ENCODE peak calls at places on chromosome 4, in eight cellular contexts. H is breast epithelium; K is WERI-Rb-1; N is progenitor cell of endocrine pancreas; W is mesothelial cell of epicardium; Y is CD4-positive, alpha-beta T cell; C is mucosa of descending colon; R is choroid plexus epithelial cell. F is an unnamed sample.
A peak's percentile ranks its signal among the peaks of the same experiment; 100 is the strongest.

GRCh38 chr4:17786567-17786966 is 5.1 kb upstream of the FAM184B start:
- DNase-seq in H (no peak), K (no peak), N (no peak), W (no peak), Y (no peak), C (no peak), R (no peak), F (no peak)

GRCh38 chr4:84491420-84491819 is 7.7 kb downstream of the NKX6-1 start:
- DNase-seq in H (no peak), K (no peak), N (no peak), W (no peak), Y (no peak), C (no peak), R (no peak), F (no peak)

GRCh38 chr4:183554878-183555585 is 50.2 kb downstream of the ING2 start:
- DNase-seq in H (no peak), K (no peak), N (no peak), W (no peak), Y (no peak), C (no peak), R (no peak), F (no peak)

GRCh38 chr4:98260047-98260578 is 1.1 kb upstream of the RAP1GDS1 start:
- DNase-seq in H (peak; percentile 28), K (no peak), N (peak; percentile 56), W (peak; percentile 17), Y (no peak), C (peak; percentile 76), R (peak; percentile 42), F (peak; percentile 63)

GRCh38 chr4:73067971-73068394 is 1.5 kb downstream of the COX18 start:
- DNase-seq in H (no peak), K (no peak), N (no peak), W (no peak), Y (no peak), C (no peak), R (peak; percentile 18), F (no peak)

GRCh38 chr4:155079866-155080265 is 128.6 kb upstream of the NPY2R start:
- DNase-seq in H (no peak), K (no peak), N (no peak), W (no peak), Y (no peak), C (no peak), R (peak; percentile 3), F (no peak)

GRCh38 chr4:123465416-123465815 is 68.8 kb downstream of the SPRY1 start:
- DNase-seq in H (no peak), K (no peak), N (no peak), W (no peak), Y (no peak), C (no peak), R (no peak), F (no peak)

GRCh38 chr4:83285022-83285387 is 407 bp upstream of the COQ2 start:
- DNase-seq in H (no peak), K (no peak), N (no peak), W (no peak), Y (no peak), C (no peak), R (peak; percentile 74), F (no peak)

GRCh38 chr4:141058739-141059507 is 74.3 kb downstream of the RNF150 start:
- DNase-seq in H (no peak), K (no peak), N (no peak), W (no peak), Y (no peak), C (no peak), R (peak; percentile 76), F (no peak)

GRCh38 chr4:36053931-36054330 is 190.4 kb downstream of the ARAP2 start:
- DNase-seq in H (no peak), K (no peak), N (no peak), W (no peak), Y (no peak), C (no peak), R (peak; percentile 46), F (no peak)

GRCh38 chr4:126986828-126987227 is 645.9 kb upstream of the INTU start:
- DNase-seq in H (no peak), K (no peak), N (no peak), W (no peak), Y (no peak), C (no peak), R (peak; percentile 62), F (no peak)

GRCh38 chr4:153467154-153467896 is 1.2 kb downstream of the TMEM131L start:
- DNase-seq in H (peak; percentile 51), K (peak; percentile 34), N (peak; percentile 52), W (no peak), Y (peak; percentile 39), C (peak; percentile 94), R (no peak), F (peak; percentile 49)

GRCh38 chr4:118729287-118730286 is 44.4 kb downstream of the METTL14 start:
- DNase-seq in H (no peak), K (no peak), N (no peak), W (no peak), Y (no peak), C (no peak), R (peak; percentile 95), F (no peak)

GRCh38 chr4:83582289-83582756 is 46.4 kb downstream of the GPAT3 start:
- DNase-seq in H (peak; percentile 19), K (peak; percentile 16), N (no peak), W (no peak), Y (no peak), C (no peak), R (no peak), F (no peak)

GRCh38 chr4:6548201-6548881 is 26.6 kb upstream of the MAN2B2 start:
- DNase-seq in H (no peak), K (peak; percentile 80), N (no peak), W (no peak), Y (no peak), C (no peak), R (peak; percentile 72), F (peak; percentile 61)
- TF ChIP-seq CTCF in H (no peak), K (peak; percentile 91), N (peak; percentile 45), W (no peak), Y (no peak), C (no peak), R (peak; percentile 67), F (peak; percentile 45)

GRCh38 chr4:125316391-125316780 is 1.6 kb downstream of the FAT4 start:
- DNase-seq in H (no peak), K (peak; percentile 48), N (peak; percentile 9), W (no peak), Y (no peak), C (peak; percentile 56), R (peak; percentile 49), F (peak; percentile 32)

GRCh38 chr4:125316781-125317525 is 2.2 kb downstream of the FAT4 start:
- DNase-seq in H (no peak), K (peak; percentile 73), N (peak; percentile 14), W (no peak), Y (no peak), C (peak; percentile 51), R (peak; percentile 43), F (peak; percentile 49)

GRCh38 chr4:125319311-125319710 is 4.6 kb downstream of the FAT4 start:
- DNase-seq in H (no peak), K (no peak), N (no peak), W (no peak), Y (no peak), C (no peak), R (peak; percentile 29), F (no peak)

GRCh38 chr4:125315571-125316390 is 1.0 kb downstream of the FAT4 start:
- DNase-seq in H (no peak), K (peak; percentile 60), N (peak; percentile 45), W (peak; percentile 44), Y (no peak), C (no peak), R (peak; percentile 68), F (peak; percentile 71)

GRCh38 chr4:125317526-125317880 is 2.7 kb downstream of the FAT4 start:
- DNase-seq in H (no peak), K (peak; percentile 87), N (peak; percentile 12), W (no peak), Y (no peak), C (peak; percentile 44), R (peak; percentile 62), F (peak; percentile 64)
- TF ChIP-seq CTCF in H (no peak), K (peak; percentile 89), N (peak; percentile 63), W (peak; percentile 68), Y (no peak), C (no peak), R (peak; percentile 75), F (peak; percentile 59)

GRCh38 chr4:100311181-100311580 is 120.9 kb upstream of the DDIT4L start:
- DNase-seq in H (no peak), K (peak; percentile 26), N (no peak), W (no peak), Y (no peak), C (no peak), R (peak; percentile 69), F (no peak)
- TF ChIP-seq CTCF in H (no peak), K (peak; percentile 43), N (no peak), W (no peak), Y (no peak), C (no peak), R (peak; percentile 72), F (no peak)

GRCh38 chr4:48015216-48015615 is 1.3 kb downstream of the CNGA1 start:
- DNase-seq in H (no peak), K (no peak), N (no peak), W (no peak), Y (no peak), C (no peak), R (no peak), F (no peak)

GRCh38 chr4:48017108-48017527 is 546 bp downstream of the NIPAL1 start:
- DNase-seq in H (peak; percentile 37), K (peak; percentile 45), N (peak; percentile 69), W (peak; percentile 58), Y (peak; percentile 15), C (peak; percentile 68), R (peak; percentile 51), F (peak; percentile 68)

GRCh38 chr4:48015678-48016077 is 803 bp downstream of the CNGA1 start:
- DNase-seq in H (no peak), K (no peak), N (no peak), W (no peak), Y (no peak), C (no peak), R (no peak), F (no peak)

GRCh38 chr4:48018112-48018511 is 1.5 kb downstream of the NIPAL1 start:
- DNase-seq in H (no peak), K (no peak), N (no peak), W (no peak), Y (no peak), C (no peak), R (no peak), F (no peak)

DNA sequence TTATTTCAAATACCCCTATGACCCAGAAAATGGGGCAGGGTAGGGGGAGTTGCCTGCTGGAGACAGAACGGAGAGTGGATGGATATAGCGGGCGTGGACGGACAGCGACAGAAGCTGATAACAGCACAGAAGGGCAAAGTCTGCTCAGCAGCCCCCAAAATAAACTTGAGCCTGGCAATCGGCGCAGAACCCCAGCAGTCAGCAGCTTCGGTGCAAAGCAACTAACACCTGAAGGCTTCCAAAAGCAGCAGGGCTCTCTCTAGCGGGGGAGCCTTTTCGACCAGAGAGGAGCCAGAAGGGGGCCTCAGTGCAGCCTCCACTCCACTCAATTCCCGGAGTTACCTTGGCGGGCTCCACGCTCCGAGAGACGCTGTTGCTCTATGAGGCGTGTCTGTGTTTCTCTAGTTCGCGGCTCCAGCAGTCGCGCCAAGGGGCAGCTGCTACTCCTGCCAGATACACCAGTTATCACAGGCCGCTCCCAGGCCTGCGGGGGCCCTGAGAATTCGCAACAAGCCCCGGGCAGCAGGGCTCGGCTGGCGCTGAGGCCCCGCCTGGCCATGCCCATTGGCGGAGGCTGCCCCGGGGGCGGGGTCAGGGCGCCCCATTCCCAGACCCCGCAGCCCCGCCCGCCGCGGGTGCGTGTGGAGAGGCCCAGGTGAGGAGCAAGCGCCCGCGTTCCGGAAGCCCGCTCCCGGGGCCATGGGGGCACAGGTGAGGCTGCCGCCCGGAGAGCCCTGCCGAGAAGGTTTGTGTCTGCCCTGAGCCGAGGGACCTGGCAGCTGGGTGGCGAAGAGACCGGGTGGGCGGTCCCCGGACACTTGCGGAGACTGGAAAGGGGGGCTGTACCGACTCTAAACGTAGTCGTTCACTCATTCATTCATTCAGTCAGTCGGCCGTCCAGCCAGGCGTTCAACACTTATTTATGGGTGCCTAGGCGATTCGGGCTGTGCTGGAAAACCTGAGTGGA is at the start of the genes CNGA1 and NIPAL1:
- DNase-seq in H (peak; percentile 75), K (peak; percentile 84), N (peak; percentile 89), W (peak; percentile 65), Y (peak; percentile 71), C (peak; percentile 92), R (peak; percentile 58), F (peak; percentile 87)
- TF ChIP-seq CTCF in H (no peak), K (peak; percentile 70), N (peak; percentile 55), W (no peak), Y (peak; percentile 40), C (no peak), R (peak; percentile 74), F (peak; percentile 14)

F was measured in nephron progenitor cell.